ENCODE peak calls at places on chromosome 2, in five cellular contexts. H is HCT116, W is K562, F is GM12878, Y is H1. L is an unnamed sample.

GRCh38 chr2:120773186-120773800 is 37.6 kb downstream of the GLI2 start:
- DNase-seq in H (no peak), W (no peak), F (no peak), Y (no peak), L (no peak)

GRCh38 chr2:19757586-19757985 is 144.2 kb downstream of the TTC32 start:
- DNase-seq in H (no peak), W (no peak), F (no peak), Y (no peak), L (no peak)

GRCh38 chr2:208713066-208713465 is 306.5 kb downstream of the PTH2R start:
- DNase-seq in H (no peak), W (no peak), F (no peak), Y (no peak), L (no peak)

GRCh38 chr2:178298785-178299212 is 104.5 kb downstream of the OSBPL6 start:
- DNase-seq in H (peak), W (no peak), F (no peak), Y (no peak), L (no peak)

GRCh38 chr2:18883626-18884456 is 294.5 kb upstream of the NT5C1B start:
- DNase-seq in H (peak), W (no peak), F (no peak), Y (no peak), L (peak)

GRCh38 chr2:72103690-72104089 is 44.0 kb downstream of the CYP26B1 start:
- DNase-seq in H (no peak), W (no peak), F (no peak), Y (no peak), L (no peak)

GRCh38 chr2:168849610-168850009 is 40.6 kb downstream of the SPC25 start:
- DNase-seq in H (no peak), W (peak), F (no peak), Y (no peak), L (peak)

GRCh38 chr2:204914708-204915107 is 369.4 kb downstream of the PARD3B start:
- DNase-seq in H (no peak), W (peak), F (no peak), Y (no peak), L (no peak)

GRCh38 chr2:238652771-238653157 is 195.1 kb upstream of the TWIST2 start:
- DNase-seq in H (no peak), W (no peak), F (no peak), Y (no peak), L (no peak)

GRCh38 chr2:209986405-209986804 is 16.0 kb upstream of the RPE start:
- DNase-seq in H (no peak), W (no peak), F (no peak), Y (no peak), L (no peak)

GRCh38 chr2:29657674-29658073 is 263.7 kb downstream of the ALK start:
- DNase-seq in H (no peak), W (no peak), F (no peak), Y (no peak), L (no peak)

GRCh38 chr2:157320409-157320808 is 5.2 kb downstream of the ERMN start:
- DNase-seq in H (no peak), W (no peak), F (no peak), Y (no peak), L (no peak)

GRCh38 chr2:177712462-177712861 is 319.9 kb downstream of the AGPS start:
- DNase-seq in H (no peak), W (no peak), F (no peak), Y (no peak), L (no peak)

GRCh38 chr2:158411748-158412147 is 44.8 kb downstream of the CCDC148 start:
- DNase-seq in H (no peak), W (no peak), F (no peak), Y (no peak), L (no peak)

GRCh38 chr2:234304945-234305344 is 191.9 kb downstream of the ARL4C start:
- DNase-seq in H (no peak), W (no peak), F (no peak), Y (no peak), L (no peak)

GRCh38 chr2:218322756-218323525 is 30.6 kb upstream of the TMBIM1 start:
- DNase-seq in H (peak), W (peak), F (no peak), Y (peak), L (peak)
- TF ChIP-seq SRF in H (no peak), W (no peak), F (no peak), Y (no peak), L (no peak)

GRCh38 chr2:62149708-62150107 is 46.2 kb upstream of the B3GNT2 start:
- DNase-seq in H (no peak), W (peak), F (no peak), Y (no peak), L (no peak)

GRCh38 chr2:62147610-62148301 is 48.2 kb upstream of the B3GNT2 start:
- DNase-seq in H (no peak), W (no peak), F (no peak), Y (no peak), L (no peak)

GRCh38 chr2:62150597-62151305 is 45.2 kb upstream of the B3GNT2 start:
- DNase-seq in H (no peak), W (no peak), F (no peak), Y (no peak), L (no peak)

GRCh38 chr2:62151306-62151638 is 44.6 kb upstream of the B3GNT2 start:
- DNase-seq in H (no peak), W (no peak), F (no peak), Y (no peak), L (no peak)

DNA sequence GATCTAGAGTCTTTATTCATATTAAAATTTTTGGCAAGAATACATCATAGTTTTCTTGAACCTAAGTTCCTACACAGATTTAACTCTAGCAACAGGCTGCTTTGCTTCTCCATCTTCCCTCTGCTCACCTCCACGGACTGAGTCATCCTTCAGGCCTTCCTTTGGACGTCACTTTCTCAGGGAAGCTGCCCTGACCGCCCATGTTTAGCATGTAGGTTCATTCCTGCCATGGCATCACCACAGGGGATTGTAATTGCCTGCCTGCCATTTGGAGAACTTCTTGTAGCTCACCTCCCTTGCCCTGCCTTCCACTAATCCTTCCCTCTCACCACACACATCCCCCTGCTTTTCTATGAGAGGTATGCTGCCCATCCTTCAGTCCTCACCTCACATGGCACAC is 43.9 kb upstream of the B3GNT2 start:
- DNase-seq in H (peak), W (no peak), F (no peak), Y (no peak), L (no peak)
- TF ChIP-seq MAX in H (no peak), W (no peak), F (no peak), Y (no peak), L (no peak)

GRCh38 chr2:9937968-9938367 is 13.5 kb upstream of the GRHL1 start:
- DNase-seq in H (no peak), W (no peak), F (no peak), Y (no peak), L (no peak)
- TF ChIP-seq SRF in H (no peak), W (no peak), F (no peak), Y (no peak), L (no peak)

DNA sequence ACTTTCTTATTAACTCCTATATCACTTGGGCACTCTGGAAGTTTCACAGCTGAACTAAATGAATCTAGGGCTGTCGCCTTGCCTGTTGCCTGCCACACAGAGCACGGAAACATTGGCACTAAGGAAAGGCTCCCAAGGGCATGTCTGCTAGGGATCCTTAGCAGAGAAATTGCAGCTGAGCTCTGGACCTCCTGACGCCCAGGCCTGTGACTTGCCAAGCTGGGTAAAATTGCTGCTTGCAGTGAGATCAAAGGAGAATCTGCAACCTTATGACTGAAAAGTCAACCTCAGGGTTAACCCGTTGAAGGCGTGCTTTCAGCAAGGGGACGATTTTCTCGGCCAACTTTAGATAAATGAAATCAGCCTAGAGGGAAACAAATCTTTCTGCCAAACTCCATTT is 189.8 kb downstream of the NCK2 start:
- DNase-seq in H (no peak), W (no peak), F (no peak), Y (no peak), L (peak)
- TF ChIP-seq MAX in H (no peak), W (no peak), F (no peak), Y (no peak), L (no peak)

GRCh38 chr2:39142904-39143617 is 22.2 kb upstream of the SOS1 start:
- DNase-seq in H (no peak), W (no peak), F (no peak), Y (no peak), L (no peak)
- TF ChIP-seq SRF in H (no peak), W (no peak), F (no peak), Y (no peak), L (no peak)

DNA sequence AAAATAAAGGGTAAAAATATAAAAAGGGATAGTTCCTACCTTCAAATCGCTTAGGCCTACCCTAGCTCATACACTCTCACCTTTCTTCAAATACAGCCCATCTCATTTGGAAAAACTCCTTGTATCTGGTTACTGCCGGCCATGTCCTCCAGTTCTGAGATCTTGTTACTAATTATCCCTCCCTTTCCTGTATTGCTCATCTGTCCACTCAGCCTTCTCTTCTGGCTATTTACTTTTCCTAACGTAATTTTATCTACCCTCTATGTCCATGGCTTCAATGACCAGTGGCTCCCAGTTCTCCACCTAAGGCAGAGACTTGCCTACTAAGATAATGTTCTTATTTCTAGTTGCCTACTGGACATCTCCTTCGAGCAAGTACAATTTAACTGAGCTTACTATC is 342.9 kb upstream of the ACVR2A start:
- DNase-seq in H (no peak), W (no peak), F (no peak), Y (no peak), L (no peak)
- TF ChIP-seq MAX in H (no peak), W (no peak), F (no peak), Y (no peak), L (no peak)

DNA sequence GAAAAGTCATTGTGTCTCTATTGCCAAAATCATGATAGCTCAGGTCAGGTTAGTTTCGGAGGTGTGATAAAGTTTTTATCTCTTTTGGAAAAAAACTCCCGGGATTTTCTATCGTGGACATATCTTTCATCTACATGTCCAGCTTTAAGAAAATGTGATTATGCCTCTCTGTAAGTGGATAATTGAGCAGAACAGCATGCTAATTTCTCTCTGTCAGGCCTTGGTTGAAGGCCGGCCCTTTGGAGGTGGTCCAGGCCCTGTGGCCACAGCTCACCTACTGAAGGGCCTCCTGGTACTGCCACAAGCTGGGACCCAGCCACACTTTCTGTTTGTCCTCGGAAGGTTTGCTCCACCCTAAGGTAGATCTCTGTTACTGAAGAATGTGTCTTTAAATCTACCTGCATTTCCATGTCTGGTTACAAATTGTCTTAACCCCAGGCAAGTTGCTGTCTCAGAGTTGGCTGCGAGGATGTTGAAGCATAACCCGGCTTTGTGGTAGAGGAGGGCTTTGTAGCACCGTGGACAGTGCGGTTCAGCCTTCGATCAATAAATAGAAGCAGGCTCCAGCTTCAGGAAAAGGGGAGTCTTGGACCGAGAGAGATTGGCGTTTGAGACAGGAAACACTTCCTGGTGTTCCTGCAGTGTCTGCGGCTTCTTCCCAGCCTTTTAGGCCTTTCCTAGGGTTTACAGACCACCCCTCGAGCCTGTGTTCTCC is 25.5 kb downstream of the TCF7L1 start:
- DNase-seq in H (no peak), W (no peak), F (no peak), Y (no peak), L (no peak)
- TF ChIP-seq SRF in H (no peak), W (no peak), F (no peak), Y (no peak), L (no peak)

L was measured in HepG2.